ENCODE peak calls at places on chromosome 19, in seven cellular contexts. Z, T, H, E, M, X and Q are unnamed samples.

GRCh38 chr19:27746691-27747380 is 1466.1 kb downstream of the UQCRFS1 start:
- DNase-seq in Z (no peak), T (no peak), H (no peak), E (peak), M (peak), X (peak), Q (peak)

GRCh38 chr19:30069535-30070197 is 127.6 kb downstream of the URI1 start:
- DNase-seq in Z (no peak), T (no peak), H (no peak), E (no peak), M (no peak), X (no peak), Q (peak)

GRCh38 chr19:41367848-41368301 is 3.9 kb upstream of the B9D2 start:
- DNase-seq in Z (no peak), T (no peak), H (no peak), E (no peak), M (no peak), X (no peak), Q (no peak)

GRCh38 chr19:52234406-52234805 is 35.0 kb upstream of the ZNF766 start:
- DNase-seq in Z (no peak), T (no peak), H (no peak), E (no peak), M (no peak), X (no peak), Q (no peak)

GRCh38 chr19:49186108-49186507 is 28.5 kb downstream of the TRPM4 start:
- DNase-seq in Z (no peak), T (no peak), H (no peak), E (no peak), M (no peak), X (no peak), Q (no peak)

GRCh38 chr19:7636691-7637373 is at the start of gene STXBP2:
- DNase-seq in Z (peak), T (no peak), H (peak), E (peak), M (no peak), X (peak), Q (peak)

GRCh38 chr19:21430674-21431073 is 33.7 kb downstream of the ZNF493 start:
- DNase-seq in Z (no peak), T (no peak), H (no peak), E (no peak), M (no peak), X (no peak), Q (no peak)

GRCh38 chr19:34480971-34481821 is at the start of gene WTIP:
- DNase-seq in Z (no peak), T (peak), H (peak), E (no peak), M (peak), X (peak), Q (peak)

GRCh38 chr19:48513289-48514122 is 1.9 kb upstream of the LMTK3 start:
- DNase-seq in Z (peak), T (peak), H (no peak), E (peak), M (peak), X (peak), Q (peak)

GRCh38 chr19:18660051-18660910 is 23.2 kb upstream of the CRTC1 start:
- DNase-seq in Z (no peak), T (no peak), H (peak), E (no peak), M (no peak), X (no peak), Q (peak)